ENCODE peak calls at places on chromosomes 11 and 22, in seven cellular contexts. One of them, this sample, is unnamed.

GRCh38 chr11:47552086-47552580 is 799 bp downstream of the CELF1 start:
- DNase-seq in heart right ventricle: peak; percentile 19
- DNase-seq in pancreas: peak; percentile 17
- DNase-seq in Peyer's patch: no peak
- DNase-seq in left lung: no peak
- DNase-seq in fibroblast of pulmonary artery: peak; percentile 53
- DNase-seq in stomach: no peak
- DNase-seq in this sample: no peak

GRCh38 chr11:76291576-76292526 is 85.5 kb upstream of the WNT11 start:
- DNase-seq in heart right ventricle: no peak
- DNase-seq in pancreas: no peak
- DNase-seq in Peyer's patch: no peak
- DNase-seq in left lung: peak; percentile 43
- DNase-seq in fibroblast of pulmonary artery: no peak
- DNase-seq in stomach: no peak
- DNase-seq in this sample: no peak

GRCh38 chr11:123585206-123585605 is 69.2 kb downstream of the SCN3B start:
- DNase-seq in heart right ventricle: no peak
- DNase-seq in pancreas: no peak
- DNase-seq in Peyer's patch: no peak
- DNase-seq in left lung: no peak
- DNase-seq in fibroblast of pulmonary artery: no peak
- DNase-seq in stomach: peak; percentile 83
- DNase-seq in this sample: no peak

GRCh38 chr22:27663812-27664211 is 137.7 kb downstream of the MN1 start:
- DNase-seq in heart right ventricle: no peak
- DNase-seq in pancreas: no peak
- DNase-seq in Peyer's patch: no peak
- DNase-seq in left lung: no peak
- DNase-seq in fibroblast of pulmonary artery: peak; percentile 21
- DNase-seq in stomach: no peak
- DNase-seq in this sample: no peak

GRCh38 chr11:66694056-66694410 is 16.3 kb upstream of the RBM4B start:
- DNase-seq in heart right ventricle: no peak
- DNase-seq in pancreas: no peak
- DNase-seq in Peyer's patch: no peak
- DNase-seq in left lung: no peak
- DNase-seq in fibroblast of pulmonary artery: no peak
- DNase-seq in stomach: no peak
- DNase-seq in this sample: no peak

GRCh38 chr11:45155627-45156180 is 9.3 kb downstream of the PRDM11 start:
- DNase-seq in heart right ventricle: no peak
- DNase-seq in pancreas: no peak
- DNase-seq in Peyer's patch: no peak
- DNase-seq in left lung: no peak
- DNase-seq in fibroblast of pulmonary artery: no peak
- DNase-seq in stomach: no peak
- DNase-seq in this sample: no peak

GRCh38 chr11:122920579-122920978 is 38.0 kb downstream of the JHY start:
- DNase-seq in heart right ventricle: no peak
- DNase-seq in pancreas: no peak
- DNase-seq in Peyer's patch: no peak
- DNase-seq in left lung: no peak
- DNase-seq in fibroblast of pulmonary artery: no peak
- DNase-seq in stomach: no peak
- DNase-seq in this sample: no peak

GRCh38 chr11:78995166-78995565 is 420.5 kb upstream of the NARS2 start:
- DNase-seq in heart right ventricle: no peak
- DNase-seq in pancreas: no peak
- DNase-seq in Peyer's patch: no peak
- DNase-seq in left lung: no peak
- DNase-seq in fibroblast of pulmonary artery: no peak
- DNase-seq in stomach: no peak
- DNase-seq in this sample: no peak

GRCh38 chr11:117676501-117676900 is 120.5 kb downstream of the DSCAML1 start:
- DNase-seq in heart right ventricle: no peak
- DNase-seq in pancreas: no peak
- DNase-seq in Peyer's patch: no peak
- DNase-seq in left lung: peak; percentile 49
- DNase-seq in fibroblast of pulmonary artery: no peak
- DNase-seq in stomach: no peak
- DNase-seq in this sample: no peak

GRCh38 chr22:29040385-29041275 is 21.0 kb downstream of the C22orf31 start:
- DNase-seq in heart right ventricle: peak; percentile 73
- DNase-seq in pancreas: peak; percentile 58
- DNase-seq in Peyer's patch: no peak
- DNase-seq in left lung: no peak
- DNase-seq in fibroblast of pulmonary artery: peak; percentile 95
- DNase-seq in stomach: peak; percentile 74
- DNase-seq in this sample: peak; percentile 61

GRCh38 chr11:69477111-69477510 is 4.4 kb upstream of the LINC01488 start:
- DNase-seq in heart right ventricle: no peak
- DNase-seq in pancreas: no peak
- DNase-seq in Peyer's patch: no peak
- DNase-seq in left lung: peak; percentile 57
- DNase-seq in fibroblast of pulmonary artery: no peak
- DNase-seq in stomach: no peak
- DNase-seq in this sample: no peak

GRCh38 chr11:2264366-2265011 is 5.9 kb downstream of the ASCL2 start:
- DNase-seq in heart right ventricle: no peak
- DNase-seq in pancreas: no peak
- DNase-seq in Peyer's patch: peak; percentile 41
- DNase-seq in left lung: no peak
- DNase-seq in fibroblast of pulmonary artery: no peak
- DNase-seq in stomach: no peak
- DNase-seq in this sample: no peak

GRCh38 chr22:29717789-29718188 is 2.0 kb upstream of the CABP7 start:
- DNase-seq in heart right ventricle: no peak
- DNase-seq in pancreas: no peak
- DNase-seq in Peyer's patch: no peak
- DNase-seq in left lung: no peak
- DNase-seq in fibroblast of pulmonary artery: no peak
- DNase-seq in stomach: no peak
- DNase-seq in this sample: no peak

GRCh38 chr11:62061356-62062222 is 62.2 kb upstream of the INCENP start:
- DNase-seq in heart right ventricle: no peak
- DNase-seq in pancreas: no peak
- DNase-seq in Peyer's patch: no peak
- DNase-seq in left lung: no peak
- DNase-seq in fibroblast of pulmonary artery: peak; percentile 24
- DNase-seq in stomach: no peak
- DNase-seq in this sample: no peak

GRCh38 chr11:11464555-11464954 is 111.5 kb upstream of the CSNK2A3 start:
- DNase-seq in heart right ventricle: no peak
- DNase-seq in pancreas: no peak
- DNase-seq in Peyer's patch: no peak
- DNase-seq in left lung: no peak
- DNase-seq in fibroblast of pulmonary artery: no peak
- DNase-seq in stomach: no peak
- DNase-seq in this sample: no peak

GRCh38 chr11:85651118-85651517 is 3.4 kb downstream of the TMEM126A start:
- DNase-seq in heart right ventricle: no peak
- DNase-seq in pancreas: no peak
- DNase-seq in Peyer's patch: no peak
- DNase-seq in left lung: no peak
- DNase-seq in fibroblast of pulmonary artery: no peak
- DNase-seq in stomach: no peak
- DNase-seq in this sample: no peak

GRCh38 chr22:17121235-17122195 is at the start of gene TMEM121B:
- DNase-seq in heart right ventricle: peak; percentile 85
- DNase-seq in pancreas: peak; percentile 69
- DNase-seq in Peyer's patch: peak; percentile 61
- DNase-seq in left lung: peak; percentile 93
- DNase-seq in fibroblast of pulmonary artery: peak; percentile 47
- DNase-seq in stomach: peak; percentile 50
- DNase-seq in this sample: peak; percentile 36

GRCh38 chr22:17118342-17118741 is 2.8 kb downstream of the TMEM121B start:
- DNase-seq in heart right ventricle: no peak
- DNase-seq in pancreas: no peak
- DNase-seq in Peyer's patch: no peak
- DNase-seq in left lung: no peak
- DNase-seq in fibroblast of pulmonary artery: no peak
- DNase-seq in stomach: no peak
- DNase-seq in this sample: no peak

GRCh38 chr22:17119481-17120202 is 1.5 kb downstream of the TMEM121B start:
- DNase-seq in heart right ventricle: no peak
- DNase-seq in pancreas: peak; percentile 9
- DNase-seq in Peyer's patch: peak; percentile 67
- DNase-seq in left lung: peak; percentile 88
- DNase-seq in fibroblast of pulmonary artery: no peak
- DNase-seq in stomach: no peak
- DNase-seq in this sample: no peak

GRCh38 chr22:17120281-17120680 is 879 bp downstream of the TMEM121B start:
- DNase-seq in heart right ventricle: peak; percentile 61
- DNase-seq in pancreas: peak; percentile 64
- DNase-seq in Peyer's patch: no peak
- DNase-seq in left lung: peak; percentile 88
- DNase-seq in fibroblast of pulmonary artery: peak; percentile 53
- DNase-seq in stomach: peak; percentile 51
- DNase-seq in this sample: peak; percentile 59

DNA sequence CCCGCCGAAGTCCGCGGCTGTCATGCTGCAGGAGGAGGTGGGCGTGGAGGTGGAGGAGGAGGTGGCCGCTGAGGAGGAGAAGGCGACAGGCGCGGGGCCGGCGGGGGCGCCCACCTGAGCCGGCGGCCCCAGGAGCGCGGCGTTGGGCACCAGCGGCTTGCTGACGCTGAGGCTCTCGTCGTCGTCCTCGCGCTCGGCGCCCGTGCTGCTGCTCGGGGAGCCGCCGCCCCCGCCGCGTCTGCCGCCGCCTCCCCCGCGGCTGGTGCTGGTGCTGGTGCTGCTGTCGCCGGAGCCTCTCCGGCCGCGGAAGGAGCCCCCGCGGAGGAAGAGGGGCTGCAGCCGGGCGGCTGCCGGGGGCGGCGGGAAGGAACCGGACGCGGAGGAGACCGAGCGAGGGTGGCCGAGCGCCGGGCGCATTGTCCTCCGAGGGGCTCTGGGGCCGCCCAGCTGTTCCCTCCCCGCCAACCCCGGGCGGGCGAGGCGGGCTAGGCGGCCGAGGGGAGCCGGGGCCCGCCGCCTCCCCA is 387 bp downstream of the TMEM121B start:
- DNase-seq in heart right ventricle: no peak
- DNase-seq in pancreas: peak; percentile 7
- DNase-seq in Peyer's patch: no peak
- DNase-seq in left lung: no peak
- DNase-seq in fibroblast of pulmonary artery: no peak
- DNase-seq in stomach: no peak
- DNase-seq in this sample: no peak
- H3K4me3 ChIP-seq in heart right ventricle: peak overlapping the region; percentile 73
- H3K4me3 ChIP-seq in pancreas: peak overlapping the region; percentile 42
- H3K4me3 ChIP-seq in Peyer's patch: peak overlapping the region; percentile 57
- H3K4me3 ChIP-seq in left lung: peak overlapping the region; percentile 56
- H3K4me3 ChIP-seq in fibroblast of pulmonary artery: peak overlapping the region; percentile 34
- H3K4me3 ChIP-seq in stomach: peak overlapping the region; percentile 54
- H3K4me3 ChIP-seq in this sample: peak overlapping the region; percentile 48

DNA sequence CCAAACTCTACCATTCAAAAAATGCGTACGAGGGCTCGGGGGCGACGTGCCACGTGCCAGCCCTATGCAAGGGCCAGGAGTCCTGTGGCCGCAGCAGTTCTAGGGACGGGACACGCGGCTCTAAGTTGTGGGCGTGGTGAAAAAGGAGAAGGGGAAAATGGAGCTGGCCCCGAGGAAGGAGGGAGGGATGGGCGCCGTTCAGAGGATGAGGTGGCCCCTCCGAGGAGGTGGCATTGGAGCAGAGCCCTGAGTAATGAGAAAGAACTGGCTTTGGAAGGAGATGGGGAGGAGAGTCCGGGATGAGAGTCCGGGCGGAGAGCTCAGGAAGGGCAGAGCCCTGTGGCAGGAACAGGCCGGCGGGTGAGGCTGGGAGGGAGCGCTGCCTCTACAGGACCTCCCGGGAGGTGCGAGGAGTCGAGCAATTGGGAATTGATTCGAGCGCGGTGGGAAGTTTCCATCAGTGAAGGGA is 21.0 kb downstream of the OTUB1 start:
- DNase-seq in heart right ventricle: no peak
- DNase-seq in pancreas: no peak
- DNase-seq in Peyer's patch: no peak
- DNase-seq in left lung: peak; percentile 78
- DNase-seq in fibroblast of pulmonary artery: peak; percentile 10
- DNase-seq in stomach: no peak
- DNase-seq in this sample: no peak
- H3K4me3 ChIP-seq in heart right ventricle: peak overlapping the region; percentile 52
- H3K4me3 ChIP-seq in pancreas: no peak overlapping the region
- H3K4me3 ChIP-seq in Peyer's patch: peak overlapping the region; percentile 52
- H3K4me3 ChIP-seq in left lung: peak overlapping the region; percentile 42
- H3K4me3 ChIP-seq in fibroblast of pulmonary artery: no peak overlapping the region
- H3K4me3 ChIP-seq in stomach: peak overlapping the region; percentile 35
- H3K4me3 ChIP-seq in this sample: peak overlapping the region; percentile 67

DNA sequence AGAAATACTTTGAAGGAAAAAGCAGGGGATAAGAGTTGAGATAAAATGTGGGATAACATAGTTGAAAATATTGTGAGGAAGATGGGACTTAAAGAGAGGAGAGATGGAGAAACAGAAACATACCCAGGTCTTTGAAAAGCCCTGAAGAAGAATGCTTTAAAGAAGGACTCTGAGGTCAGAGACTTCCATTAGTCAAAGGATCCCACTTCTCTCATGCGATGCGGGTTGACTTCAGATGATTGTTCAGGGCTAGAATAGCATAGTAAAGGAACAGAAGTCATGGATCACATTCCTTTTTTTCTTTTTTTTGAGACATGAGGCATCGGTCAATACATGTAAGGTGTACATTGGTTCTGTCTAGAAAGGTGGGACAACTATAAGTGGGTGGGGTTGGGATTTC is 3.5 kb upstream of the JAM3 start:
- DNase-seq in heart right ventricle: no peak
- DNase-seq in pancreas: no peak
- DNase-seq in Peyer's patch: no peak
- DNase-seq in left lung: no peak
- DNase-seq in fibroblast of pulmonary artery: no peak
- DNase-seq in stomach: no peak
- DNase-seq in this sample: no peak
- H3K4me3 ChIP-seq in heart right ventricle: no peak overlapping the region
- H3K4me3 ChIP-seq in pancreas: no peak overlapping the region
- H3K4me3 ChIP-seq in Peyer's patch: no peak overlapping the region
- H3K4me3 ChIP-seq in left lung: no peak overlapping the region
- H3K4me3 ChIP-seq in fibroblast of pulmonary artery: no peak overlapping the region
- H3K4me3 ChIP-seq in stomach: no peak overlapping the region
- H3K4me3 ChIP-seq in this sample: no peak overlapping the region

DNA sequence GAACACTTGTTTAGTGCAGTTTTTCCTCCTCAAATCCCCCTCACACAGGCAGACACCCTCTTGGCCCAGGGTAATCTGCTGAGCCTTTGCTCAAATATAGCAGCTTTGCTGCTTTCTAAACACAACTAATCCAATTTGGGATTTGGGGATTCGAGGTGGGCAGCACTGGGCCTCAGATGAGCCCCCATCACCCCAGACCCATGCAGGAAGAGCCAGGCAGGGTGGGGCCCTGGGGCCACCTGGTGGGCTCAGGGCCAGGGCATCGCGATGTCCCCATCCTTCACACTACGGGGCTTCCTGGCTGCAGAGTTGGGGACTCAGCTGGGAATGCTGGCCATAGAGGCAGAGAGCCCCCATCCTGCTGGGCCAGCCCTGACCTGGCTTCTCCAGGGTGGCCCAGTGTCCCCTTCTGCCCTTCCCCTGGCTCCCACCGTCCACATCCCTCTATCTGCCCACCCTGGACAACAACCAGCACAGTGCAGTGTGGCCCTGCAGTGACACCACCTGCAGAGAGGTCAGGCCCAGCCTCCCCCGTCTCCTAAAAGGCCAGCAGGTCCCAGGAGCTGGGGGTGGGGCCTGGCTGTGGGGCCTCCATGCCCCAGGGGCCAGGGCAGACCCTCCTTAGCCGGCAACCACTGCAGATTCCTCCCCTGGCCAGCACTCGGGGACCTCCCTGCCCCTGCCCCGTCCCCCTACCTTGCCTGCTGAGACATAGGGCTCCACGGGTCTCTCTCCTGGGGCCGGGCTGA is 56.6 kb upstream of the CCDC188 start:
- DNase-seq in heart right ventricle: no peak
- DNase-seq in pancreas: no peak
- DNase-seq in Peyer's patch: no peak
- DNase-seq in left lung: no peak
- DNase-seq in fibroblast of pulmonary artery: no peak
- DNase-seq in stomach: no peak
- DNase-seq in this sample: no peak
- H3K4me3 ChIP-seq in heart right ventricle: peak overlapping the region; percentile 73
- H3K4me3 ChIP-seq in pancreas: peak overlapping the region; percentile 33
- H3K4me3 ChIP-seq in Peyer's patch: peak overlapping the region; percentile 74
- H3K4me3 ChIP-seq in left lung: peak overlapping the region; percentile 54
- H3K4me3 ChIP-seq in fibroblast of pulmonary artery: peak overlapping the region; percentile 70
- H3K4me3 ChIP-seq in stomach: peak overlapping the region; percentile 54
- H3K4me3 ChIP-seq in this sample: peak overlapping the region; percentile 58